ENCODE peak calls at places on chromosome 4, in six cellular contexts. H is H1, L is mesenchymal stem cell, X is H9, I is trophoblast cell, K is neuronal stem cell. U is an unnamed sample.

GRCh38 chr4:5747746-5748365 is 36.9 kb downstream of the EVC start:
- DNase-seq in H (no peak), L (peak), X (no peak), I (peak), K (no peak), U (peak)

GRCh38 chr4:41120297-41121217 is 93.8 kb downstream of the APBB2 start:
- DNase-seq in H (no peak), L (no peak), X (no peak), I (no peak), K (no peak), U (peak)

GRCh38 chr4:15963568-15963967 is 593 bp upstream of the FGFBP2 start:
- DNase-seq in H (no peak), L (no peak), X (no peak), I (no peak), K (no peak), U (no peak)

GRCh38 chr4:149264093-149264733 is 551.4 kb downstream of the IQCM start:
- DNase-seq in H (peak), L (peak), X (peak), I (peak), K (peak), U (peak)

GRCh38 chr4:40672528-40673522 is 43.2 kb upstream of the RBM47 start:
- DNase-seq in H (no peak), L (peak), X (peak), I (peak), K (peak), U (peak)

GRCh38 chr4:143397887-143398286 is 61.2 kb downstream of the GAB1 start:
- DNase-seq in H (no peak), L (no peak), X (no peak), I (no peak), K (no peak), U (peak)

GRCh38 chr4:85650908-85651307 is 176.0 kb downstream of the ARHGAP24 start:
- DNase-seq in H (no peak), L (no peak), X (no peak), I (no peak), K (no peak), U (no peak)

GRCh38 chr4:152970102-152970820 is 34.1 kb downstream of the FHDC1 start:
- DNase-seq in H (no peak), L (no peak), X (no peak), I (peak), K (no peak), U (peak)

GRCh38 chr4:171130126-171130801 is 682.9 kb upstream of the GALNTL6 start:
- DNase-seq in H (no peak), L (no peak), X (no peak), I (no peak), K (no peak), U (no peak)

GRCh38 chr4:139595989-139596679 is 40.1 kb upstream of the SETD7 start:
- DNase-seq in H (no peak), L (peak), X (no peak), I (no peak), K (no peak), U (peak)

GRCh38 chr4:186095406-186095805 is 9.1 kb upstream of the FAM149A start:
- DNase-seq in H (no peak), L (no peak), X (no peak), I (no peak), K (no peak), U (no peak)

DNA sequence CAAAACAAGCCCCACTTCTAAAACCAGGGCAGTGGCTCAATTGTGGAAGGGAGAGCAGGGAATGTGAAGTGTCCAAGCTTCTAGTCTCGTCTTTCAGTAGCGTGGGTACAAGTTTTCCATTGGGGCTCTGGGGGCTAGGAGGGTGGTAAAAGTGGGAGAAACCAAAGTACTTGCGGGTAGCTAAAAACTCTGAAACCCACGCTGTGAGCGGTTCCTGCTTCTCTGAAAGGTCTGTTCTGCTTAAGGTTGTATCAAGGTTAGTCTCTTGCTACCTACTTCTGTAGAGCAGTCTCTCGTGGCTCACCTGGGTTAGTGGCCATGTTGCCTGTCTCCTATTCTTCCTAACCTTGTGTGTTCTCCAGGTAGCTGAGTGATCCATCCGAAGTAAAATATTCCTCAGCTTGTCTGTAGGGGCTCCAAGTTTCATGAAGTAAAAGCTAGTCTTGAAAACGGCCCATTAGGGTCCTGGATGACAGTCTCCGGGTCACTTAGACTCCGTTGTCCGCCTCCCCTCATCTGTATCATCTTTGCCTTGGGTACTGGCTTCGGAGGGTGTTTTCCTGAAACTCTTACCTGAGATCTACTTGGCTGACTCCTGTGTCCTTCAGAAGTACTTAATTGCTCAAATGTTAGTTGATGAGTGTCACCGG is 1.9 kb upstream of the WDR1 start:
- DNase-seq in H (no peak), L (no peak), X (no peak), I (no peak), K (no peak), U (no peak)
- H4K91ac ChIP-seq in H (no peak), L (no peak), X (no peak), I (no peak), K (no peak), U (no peak)

GRCh38 chr4:174394915-174395314 is 111.2 kb downstream of the CEP44 start:
- DNase-seq in H (no peak), L (peak), X (no peak), I (no peak), K (no peak), U (peak)

GRCh38 chr4:174398728-174399127 is 115.0 kb downstream of the CEP44 start:
- DNase-seq in H (no peak), L (peak), X (no peak), I (no peak), K (no peak), U (peak)

GRCh38 chr4:174401471-174402130 is 117.9 kb downstream of the CEP44 start:
- DNase-seq in H (no peak), L (no peak), X (no peak), I (peak), K (no peak), U (no peak)

DNA sequence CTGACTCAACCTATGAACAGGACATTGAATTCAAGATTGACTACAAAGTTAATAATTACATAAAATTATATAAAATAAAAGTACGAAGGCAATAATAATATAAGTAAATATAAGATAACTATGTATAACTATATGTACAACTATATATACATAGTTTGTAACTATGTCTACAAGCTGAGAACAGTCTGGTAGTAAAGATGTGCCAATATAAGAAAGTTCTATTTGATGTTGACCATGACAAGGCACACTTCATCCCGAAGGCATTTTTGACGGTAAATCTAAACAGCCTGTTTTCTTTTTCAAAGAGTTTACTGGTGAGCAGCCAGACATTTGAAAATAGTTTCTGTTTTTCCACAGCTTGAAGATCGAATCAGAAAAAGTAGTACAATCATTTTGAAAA is 112.9 kb downstream of the CEP44 start:
- DNase-seq in H (no peak), L (no peak), X (no peak), I (no peak), K (no peak), U (no peak)
- H4K91ac ChIP-seq in H (no peak), L (no peak), X (no peak), I (no peak), K (no peak), U (no peak)

DNA sequence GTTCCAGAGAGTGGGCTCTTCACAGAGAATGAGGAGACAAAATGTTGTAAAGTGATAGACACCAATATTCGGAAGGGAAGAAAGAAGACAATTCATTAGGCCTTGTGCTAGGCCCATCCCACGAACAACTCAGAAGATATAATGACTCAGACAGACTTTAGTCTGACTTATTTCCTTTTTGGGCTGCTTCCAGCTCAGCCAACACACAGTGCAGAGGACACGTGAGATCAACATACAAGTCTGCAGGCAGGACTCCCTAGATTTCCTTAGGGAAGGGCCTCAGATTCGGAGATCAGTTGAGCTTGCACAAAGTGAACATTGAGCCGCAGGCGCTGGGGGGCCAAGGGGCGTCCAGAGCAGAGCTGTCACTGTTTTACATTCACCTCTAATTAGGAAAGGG is 290.7 kb upstream of the TENM3 start:
- DNase-seq in H (no peak), L (peak), X (no peak), I (no peak), K (no peak), U (peak)
- H4K91ac ChIP-seq in H (peak), L (no peak), X (no peak), I (peak), K (no peak), U (peak)

GRCh38 chr4:102420563-102421221 is 75.4 kb upstream of the SLC39A8 start:
- DNase-seq in H (no peak), L (peak), X (no peak), I (no peak), K (no peak), U (peak)

GRCh38 chr4:102411416-102411815 is 66.1 kb upstream of the SLC39A8 start:
- DNase-seq in H (no peak), L (no peak), X (no peak), I (no peak), K (no peak), U (no peak)

GRCh38 chr4:102416765-102417164 is 71.5 kb upstream of the SLC39A8 start:
- DNase-seq in H (no peak), L (no peak), X (no peak), I (no peak), K (no peak), U (no peak)
- H4K91ac ChIP-seq in H (no peak), L (no peak), X (no peak), I (no peak), K (no peak), U (no peak)

GRCh38 chr4:116603096-116603495 is 482.3 kb downstream of the TRAM1L1 start:
- DNase-seq in H (no peak), L (no peak), X (no peak), I (peak), K (no peak), U (no peak)

GRCh38 chr4:116598980-116599789 is 486.2 kb downstream of the TRAM1L1 start:
- DNase-seq in H (no peak), L (no peak), X (no peak), I (no peak), K (no peak), U (no peak)

GRCh38 chr4:116599859-116600258 is 485.5 kb downstream of the TRAM1L1 start:
- DNase-seq in H (peak), L (no peak), X (peak), I (no peak), K (no peak), U (no peak)

DNA sequence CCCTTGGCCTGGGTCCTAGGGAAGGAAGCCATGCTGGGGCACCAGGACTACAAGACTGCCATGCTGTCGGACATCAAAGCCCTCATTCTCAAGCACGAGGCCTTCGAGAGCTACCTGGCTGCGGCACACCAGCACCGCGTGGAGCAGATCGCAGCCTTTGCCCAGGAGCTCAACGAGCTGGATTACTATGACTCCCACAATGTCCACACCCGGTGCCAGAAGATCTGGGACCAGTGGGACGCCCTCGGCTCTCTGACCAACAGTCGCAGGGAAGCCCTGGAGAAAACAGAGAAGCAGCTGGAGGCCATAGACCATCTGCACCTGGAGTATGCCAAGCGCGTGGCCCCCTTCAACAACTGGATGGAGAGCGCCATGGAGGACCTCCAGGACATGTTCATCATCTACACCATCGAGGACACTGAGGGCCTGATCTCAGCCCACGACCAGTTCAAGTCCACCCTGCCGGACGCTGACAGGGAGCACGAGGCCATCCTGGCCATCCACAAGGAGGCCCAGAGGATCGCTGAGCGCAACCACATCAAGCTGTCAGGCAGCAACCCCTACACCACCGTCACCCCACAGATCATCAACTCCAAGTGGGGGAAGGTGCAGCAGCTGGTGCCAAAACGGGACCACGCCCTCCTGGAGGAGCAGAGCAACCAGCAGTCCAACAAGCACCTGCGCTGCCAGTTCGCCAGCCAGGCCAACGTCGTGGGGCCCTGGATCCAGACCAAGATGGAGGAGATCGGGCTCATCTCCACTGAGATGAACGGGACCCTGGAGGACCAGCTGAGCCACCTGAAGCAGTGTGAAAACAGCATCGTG is 487.0 kb downstream of the TRAM1L1 start:
- DNase-seq in H (no peak), L (no peak), X (no peak), I (no peak), K (no peak), U (no peak)
- H4K91ac ChIP-seq in H (no peak), L (no peak), X (no peak), I (no peak), K (no peak), U (no peak)

DNA sequence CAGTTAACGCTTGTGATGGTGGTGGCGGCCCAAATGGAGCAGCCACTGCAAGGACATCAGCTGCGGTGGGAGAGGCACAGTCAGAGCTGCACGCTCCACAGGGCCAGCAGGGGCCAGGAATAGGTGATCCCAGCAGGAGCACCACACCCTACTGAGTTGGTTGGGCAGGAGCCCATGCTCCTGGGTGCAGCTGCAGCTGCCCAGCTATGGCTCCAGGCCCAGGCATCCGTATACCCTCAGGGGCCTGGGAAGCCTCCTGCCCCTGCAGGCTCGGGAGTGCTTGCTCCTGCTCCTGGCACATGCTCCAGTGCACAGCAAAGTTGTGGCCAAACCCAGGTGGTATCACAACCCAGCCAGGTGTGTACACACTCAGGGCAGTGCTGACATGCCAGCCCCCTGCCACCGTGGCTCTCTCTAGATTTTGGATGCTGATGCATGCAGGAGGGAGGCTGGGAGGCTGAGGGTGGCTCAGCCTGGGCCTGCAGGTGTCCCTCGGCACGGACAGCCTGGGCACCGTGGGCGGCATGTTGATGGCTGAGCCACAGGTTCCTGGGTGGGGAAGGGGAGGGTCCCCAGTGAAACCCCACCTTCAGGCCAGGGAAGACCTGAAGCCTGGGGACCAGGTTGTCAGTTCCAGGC is 150.2 kb downstream of the CXXC4 start:
- DNase-seq in H (no peak), L (no peak), X (peak), I (no peak), K (no peak), U (no peak)
- H4K91ac ChIP-seq in H (no peak), L (no peak), X (no peak), I (no peak), K (no peak), U (no peak)

GRCh38 chr4:157095716-157096115 is 19.8 kb downstream of the GLRB start:
- DNase-seq in H (no peak), L (no peak), X (no peak), I (no peak), K (no peak), U (no peak)

GRCh38 chr4:157099506-157099905 is 23.6 kb downstream of the GLRB start:
- DNase-seq in H (no peak), L (no peak), X (no peak), I (no peak), K (no peak), U (no peak)

DNA sequence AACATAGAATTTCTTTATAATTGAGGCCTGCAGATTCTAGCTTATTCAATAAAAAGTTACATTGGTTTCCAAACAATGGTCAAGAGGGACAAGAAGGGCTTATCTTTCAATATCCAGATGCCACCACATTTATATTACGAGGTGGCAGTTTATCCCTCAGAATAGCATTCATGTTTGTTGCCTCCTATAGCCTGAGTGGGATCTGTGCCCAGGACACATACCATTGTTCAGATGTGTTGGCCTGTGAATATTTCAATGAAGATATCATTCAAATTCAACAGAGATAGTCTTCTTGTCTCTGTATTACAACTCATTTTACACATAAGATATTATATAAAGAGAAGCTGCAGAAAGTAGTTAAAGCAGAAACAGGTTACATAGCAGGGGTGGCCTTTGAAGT is 20.5 kb downstream of the GLRB start:
- DNase-seq in H (no peak), L (no peak), X (no peak), I (no peak), K (no peak), U (no peak)
- H4K91ac ChIP-seq in H (no peak), L (no peak), X (no peak), I (no peak), K (no peak), U (no peak)

DNA sequence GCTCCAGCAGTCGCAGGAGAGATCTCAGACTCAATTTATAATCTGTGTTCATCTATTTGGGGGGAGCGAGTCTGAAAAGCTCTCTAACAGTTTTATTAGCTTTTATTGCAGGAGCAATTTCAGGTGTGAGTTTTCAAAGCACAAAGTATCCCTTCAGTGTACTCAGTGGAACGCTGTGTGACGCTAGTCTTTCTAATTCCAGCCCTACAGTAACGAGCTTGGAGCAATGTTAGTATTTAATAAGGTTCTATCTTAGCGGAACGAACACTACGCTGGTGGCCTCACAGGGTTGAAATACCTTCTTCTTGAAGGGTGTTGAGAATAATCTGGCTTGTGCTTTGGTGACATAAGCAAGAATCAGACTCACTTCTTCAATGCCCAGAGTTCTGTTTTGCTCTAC is 8.4 kb downstream of the HS3ST1 start:
- DNase-seq in H (no peak), L (no peak), X (no peak), I (no peak), K (no peak), U (no peak)
- H4K91ac ChIP-seq in H (no peak), L (no peak), X (no peak), I (no peak), K (no peak), U (no peak)

GRCh38 chr4:147786031-147786430 is 54.1 kb downstream of the ARHGAP10 start:
- DNase-seq in H (no peak), L (no peak), X (no peak), I (no peak), K (no peak), U (no peak)
- H4K91ac ChIP-seq in H (no peak), L (no peak), X (no peak), I (no peak), K (no peak), U (no peak)